ENCODE peak calls at places on chromosomes 12 and 14, in four cellular contexts. G is glutamatergic neuron; V is CD8-positive, alpha-beta T cell; Q is GM20000. P is an unnamed sample.

GRCh38 chr14:103380719-103381377 is 4.4 kb upstream of the MARK3 start:
- DNase-seq in Q (no peak), G (no peak), V (no peak), P (no peak)

GRCh38 chr12:64895541-64895940 is 71.1 kb downstream of the TBC1D30 start:
- DNase-seq in V (no peak), Q (no peak), G (no peak), P (no peak)

GRCh38 chr12:94078138-94078723 is 70.1 kb upstream of the PLXNC1 start:
- DNase-seq in G (no peak), V (no peak), Q (no peak), P (no peak)

GRCh38 chr12:122291431-122291830 is 25.1 kb upstream of the VPS33A start:
- DNase-seq in Q (no peak), V (no peak), G (no peak), P (no peak)

GRCh38 chr12:50581226-50582184 is 76.7 kb downstream of the DIP2B start:
- DNase-seq in V (no peak), Q (no peak), G (no peak), P (no peak)

GRCh38 chr12:571795-572531 is 91.3 kb downstream of the NINJ2 start:
- DNase-seq in V (no peak), G (no peak), Q (no peak), P (no peak)

GRCh38 chr12:52044284-52044983 is 6.8 kb upstream of the NR4A1 start:
- DNase-seq in Q (no peak), V (no peak), G (no peak), P (no peak)

GRCh38 chr12:5379737-5380496 is 52.0 kb upstream of the NTF3 start:
- DNase-seq in G (no peak), V (no peak), Q (no peak), P (no peak)

GRCh38 chr14:69901113-69901951 is 22.1 kb downstream of the SMOC1 start:
- DNase-seq in G (no peak), V (no peak), Q (no peak), P (no peak)

GRCh38 chr12:125193798-125194562 is 128.7 kb downstream of the AACS start:
- DNase-seq in V (no peak), G (peak; percentile 57), Q (no peak), P (no peak)

GRCh38 chr14:89566180-89566579 is 149.1 kb upstream of the FOXN3 start:
- DNase-seq in Q (no peak), V (no peak), G (no peak), P (no peak)

GRCh38 chr12:114403044-114403689 is 2.8 kb downstream of the TBX5 start:
- DNase-seq in G (peak; percentile 85), V (no peak), Q (no peak), P (no peak)

GRCh38 chr12:84043355-84043754 is 869.2 kb downstream of the SLC6A15 start:
- DNase-seq in G (no peak), V (no peak), Q (no peak), P (no peak)

GRCh38 chr12:68746572-68747180 is 700 bp downstream of the SLC35E3 start:
- DNase-seq in Q (peak; percentile 53), G (peak; percentile 74), V (peak; percentile 59), P (no peak)

GRCh38 chr14:45094275-45094674 is 10.4 kb downstream of the PRPF39 start:
- DNase-seq in G (no peak), Q (no peak), V (no peak), P (no peak)

GRCh38 chr14:77000340-77001235 is 27.9 kb downstream of the IRF2BPL start:
- DNase-seq in V (no peak), G (peak; percentile 35), Q (peak; percentile 45), P (no peak)

GRCh38 chr12:24617471-24617870 is 331.4 kb downstream of the BCAT1 start:
- DNase-seq in Q (no peak), G (no peak), V (no peak), P (no peak)

GRCh38 chr12:130441771-130442760 is 104.4 kb downstream of the PIWIL1 start:
- DNase-seq in V (no peak), Q (no peak), G (peak; percentile 6), P (no peak)

DNA sequence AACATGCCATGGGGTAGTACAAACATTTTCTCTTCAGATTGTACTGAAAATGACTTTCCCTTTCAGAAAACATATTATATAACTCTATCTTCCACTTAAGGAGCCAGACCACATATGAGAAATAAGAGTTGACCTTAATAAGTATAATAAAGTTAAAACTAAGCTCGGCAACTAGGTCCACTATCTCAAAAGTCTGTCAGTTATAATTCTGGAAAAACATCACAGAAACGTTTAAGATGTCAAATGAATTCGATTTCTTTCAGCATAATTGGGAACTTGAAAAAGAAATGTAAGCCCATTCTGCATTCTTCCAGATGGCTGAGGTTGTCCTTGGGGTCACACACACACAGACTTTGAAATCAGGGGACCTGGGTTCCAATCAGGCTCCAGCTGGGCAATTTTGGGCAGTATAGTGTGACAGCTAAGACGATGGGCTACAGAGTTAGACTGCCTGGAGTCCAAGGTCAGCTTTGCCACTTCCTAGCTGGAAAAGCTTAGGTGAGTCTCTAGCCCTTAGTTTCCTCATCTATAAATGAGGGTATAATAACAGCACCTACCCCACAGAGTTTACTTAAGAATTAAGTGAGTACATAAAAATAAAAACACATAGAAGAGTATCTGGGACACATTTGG is 75.6 kb downstream of the PPP2R5E start:
- DNase-seq in G (no peak), V (no peak), Q (no peak), P (no peak)
- TF ChIP-seq CTCF in G (no peak), V (no peak), Q (no peak), P (no peak)

GRCh38 chr14:99127651-99128167 is 144.3 kb downstream of the BCL11B start:
- DNase-seq in V (peak; percentile 15), Q (no peak), G (no peak), P (no peak)

GRCh38 chr14:99129998-99130397 is 142.0 kb downstream of the BCL11B start:
- DNase-seq in G (no peak), V (peak; percentile 34), Q (no peak), P (no peak)

GRCh38 chr14:99131632-99132271 is 140.2 kb downstream of the BCL11B start:
- DNase-seq in Q (no peak), V (peak; percentile 35), G (no peak), P (no peak)

GRCh38 chr14:99128185-99128584 is 143.8 kb downstream of the BCL11B start:
- DNase-seq in V (peak; percentile 32), Q (no peak), G (no peak), P (no peak)

GRCh38 chr14:99129211-99129696 is 142.7 kb downstream of the BCL11B start:
- DNase-seq in G (no peak), Q (no peak), V (peak; percentile 27), P (no peak)
- TF ChIP-seq CTCF in G (no peak), Q (no peak), V (no peak), P (no peak)

DNA sequence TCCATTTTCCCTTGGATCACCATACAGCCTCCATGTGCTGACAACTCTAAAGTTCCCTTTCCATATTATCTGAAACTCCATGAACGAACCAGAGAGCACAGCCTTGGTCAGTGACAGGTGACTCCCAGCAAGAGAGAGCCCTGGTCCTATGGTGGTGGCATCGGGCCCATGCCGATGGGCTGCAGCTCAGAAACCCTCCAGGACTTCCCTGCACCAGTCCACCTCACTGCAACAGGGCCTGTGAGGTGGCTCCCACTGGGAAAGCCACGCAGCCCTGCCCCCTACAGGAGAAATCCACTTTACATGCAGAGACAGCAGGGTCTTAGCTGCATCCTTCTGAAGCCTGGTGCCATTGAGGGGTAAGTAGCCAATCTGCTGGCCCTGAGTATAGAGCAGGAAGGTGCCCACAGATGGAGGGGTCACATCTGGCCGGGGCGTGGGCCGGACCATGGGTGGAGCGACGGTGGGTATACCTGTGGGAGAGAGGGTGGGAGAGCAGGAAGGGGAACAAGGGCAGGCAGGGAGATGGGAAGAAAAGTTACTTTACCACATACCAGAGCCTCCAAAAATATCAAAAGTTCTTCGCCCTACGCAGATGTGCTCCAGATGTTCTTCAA is 24.7 kb downstream of the RTRAF start:
- DNase-seq in Q (no peak), V (no peak), G (peak; percentile 44), P (no peak)
- TF ChIP-seq CTCF in Q (no peak), V (no peak), G (peak; percentile 40), P (peak; percentile 30)

DNA sequence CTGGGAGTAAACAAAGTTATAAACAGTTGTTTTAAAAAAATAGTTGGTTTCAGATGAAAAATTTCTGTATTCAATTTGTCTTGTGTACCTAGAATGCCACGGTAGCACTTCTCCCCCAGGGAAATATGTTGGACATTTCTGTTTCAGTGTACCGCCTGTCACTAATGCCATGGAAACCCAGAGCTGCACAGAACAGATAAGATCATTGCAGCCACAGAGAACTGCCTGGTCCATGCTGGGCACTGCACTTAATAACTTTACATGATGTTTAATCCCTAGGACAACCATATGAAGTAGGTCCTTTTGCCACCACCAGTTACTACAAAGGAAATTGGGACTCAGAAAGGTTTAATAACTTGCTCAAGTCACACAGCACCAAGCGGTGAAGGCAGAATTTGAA is 253.4 kb upstream of the SRRM4 start:
- DNase-seq in G (no peak), Q (no peak), V (no peak), P (no peak)
- TF ChIP-seq CTCF in G (no peak), Q (no peak), V (no peak), P (no peak)

GRCh38 chr14:102211240-102211639 is 71.5 kb downstream of the WDR20 start:
- DNase-seq in G (no peak), V (no peak), Q (no peak), P (peak; percentile 28)

GRCh38 chr14:102210421-102211042 is 70.8 kb downstream of the WDR20 start:
- DNase-seq in G (no peak), V (no peak), Q (no peak), P (peak; percentile 45)

GRCh38 chr14:102208741-102209140 is 69.0 kb downstream of the WDR20 start:
- DNase-seq in G (no peak), Q (no peak), V (no peak), P (no peak)

GRCh38 chr14:102207831-102208365 is 68.2 kb downstream of the WDR20 start:
- DNase-seq in V (no peak), G (no peak), Q (no peak), P (no peak)

DNA sequence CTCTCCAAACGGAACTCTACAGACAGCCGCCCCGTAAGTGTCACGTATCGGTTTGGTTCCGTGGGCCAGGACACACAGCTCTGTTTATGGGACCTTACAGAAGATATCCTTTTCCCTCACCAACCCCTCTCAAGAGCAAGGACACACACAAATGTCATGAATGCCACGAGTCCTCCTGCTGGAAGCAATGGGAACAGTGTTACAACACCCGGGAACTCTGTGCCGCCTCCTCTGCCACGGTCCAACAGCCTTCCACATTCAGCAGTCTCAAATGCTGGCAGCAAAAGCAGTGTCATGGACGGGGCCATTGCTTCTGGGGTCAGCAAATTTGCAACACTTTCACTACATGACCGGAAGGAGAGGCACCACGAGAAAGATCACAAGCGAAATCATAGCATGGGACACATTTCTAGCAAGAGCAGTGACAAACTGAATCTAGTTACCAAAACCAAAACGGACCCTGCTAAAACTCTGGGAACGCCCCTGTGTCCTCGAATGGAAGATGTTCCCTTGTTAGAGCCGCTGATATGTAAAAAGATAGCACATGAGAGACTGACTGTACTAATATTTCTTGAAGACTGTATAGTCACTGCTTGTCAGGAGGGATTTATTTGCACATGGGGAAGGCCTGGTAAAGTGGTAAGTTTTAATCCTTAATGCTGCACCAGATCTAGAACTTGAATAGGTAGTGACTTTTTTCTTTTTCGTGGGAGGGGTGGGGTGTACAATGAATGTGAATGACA is 69.7 kb downstream of the WDR20 start:
- DNase-seq in G (no peak), V (no peak), Q (no peak), P (peak; percentile 22)
- TF ChIP-seq CTCF in G (peak; percentile 25), V (no peak), Q (no peak), P (no peak)

GRCh38 chr12:53049582-53050318 is at the start of gene TNS2:
- DNase-seq in V (no peak), Q (no peak), G (peak; percentile 46), P (no peak)

GRCh38 chr12:53051881-53052412 is 2.1 kb downstream of the TNS2 start:
- DNase-seq in Q (no peak), G (no peak), V (no peak), P (no peak)

GRCh38 chr12:53052419-53053222 is 2.8 kb downstream of the TNS2 start:
- DNase-seq in G (no peak), Q (no peak), V (no peak), P (no peak)

GRCh38 chr12:53050426-53051057 is 677 bp downstream of the TNS2 start:
- DNase-seq in G (no peak), V (no peak), Q (no peak), P (no peak)

GRCh38 chr12:53051058-53051880 is 1.4 kb downstream of the TNS2 start:
- DNase-seq in Q (no peak), V (no peak), G (peak; percentile 40), P (no peak)
- TF ChIP-seq CTCF in Q (no peak), V (no peak), G (no peak), P (no peak)